ENCODE peak calls at places on chromosomes 12 and 14, in eight cellular contexts. H is Karpas-422, I is mammary epithelial cell, W is neuronal stem cell, M is mesenchymal stem cell, G is H9, X is astrocyte, A is HepG2. E is an unnamed sample.

GRCh38 chr14:98711453-98711852 is 560.5 kb downstream of the BCL11B start:
- DNase-seq in H (no peak), X (no peak), A (no peak), W (no peak), M (no peak), I (no peak), G (no peak), E (no peak)

GRCh38 chr12:21656931-21657335 is 709 bp downstream of the LDHB start:
- DNase-seq in G (peak; percentile 47), H (peak; percentile 81), M (peak; percentile 69), A (no peak), X (peak; percentile 41), I (peak; percentile 40), W (peak; percentile 5), E (peak; percentile 75)

GRCh38 chr12:77388611-77389265 is 323.4 kb upstream of the E2F7 start:
- DNase-seq in G (no peak), I (no peak), W (no peak), M (no peak), H (no peak), X (peak; percentile 44), A (no peak), E (peak; percentile 57)

GRCh38 chr14:32802295-32802694 is 136.4 kb upstream of the NPAS3 start:
- DNase-seq in M (no peak), I (no peak), X (no peak), H (peak; percentile 33), G (no peak), A (no peak), W (no peak), E (no peak)

GRCh38 chr12:108634225-108634795 is 616 bp upstream of the SELPLG start:
- DNase-seq in M (no peak), I (no peak), A (no peak), G (peak; percentile 54), H (peak; percentile 73), W (no peak), X (no peak), E (no peak)

GRCh38 chr12:7479784-7480183 is 23.8 kb downstream of the CD163 start:
- DNase-seq in W (no peak), A (no peak), I (no peak), H (no peak), G (no peak), X (no peak), M (peak; percentile 7), E (peak; percentile 26)

GRCh38 chr14:71116206-71117122 is 209.2 kb downstream of the PCNX1 start:
- DNase-seq in H (peak; percentile 88), M (no peak), G (no peak), W (no peak), X (no peak), I (no peak), A (peak; percentile 85), E (no peak)

GRCh38 chr12:108131657-108132126 is 2.6 kb downstream of the WSCD2 start:
- DNase-seq in H (no peak), G (no peak), A (no peak), W (no peak), I (no peak), X (no peak), M (no peak), E (no peak)

GRCh38 chr12:116539361-116539771 is 19.8 kb upstream of the MAP1LC3B2 start:
- DNase-seq in W (no peak), G (no peak), X (peak; percentile 20), I (no peak), M (peak; percentile 84), A (no peak), H (no peak), E (peak; percentile 57)

GRCh38 chr12:24889403-24889802 is 59.5 kb downstream of the BCAT1 start:
- DNase-seq in M (no peak), W (no peak), A (no peak), I (no peak), H (no peak), X (no peak), G (no peak), E (no peak)

GRCh38 chr12:65818454-65819382 is 5.6 kb upstream of the HMGA2 start:
- DNase-seq in W (no peak), G (no peak), I (peak; percentile 93), M (no peak), H (no peak), A (no peak), X (peak; percentile 64), E (peak; percentile 66)

GRCh38 chr12:27626239-27626638 is 70.0 kb upstream of the REP15 start:
- DNase-seq in M (no peak), I (no peak), X (peak; percentile 46), G (no peak), A (no peak), W (no peak), H (no peak), E (no peak)

GRCh38 chr12:30047499-30048262 is 263.9 kb upstream of the TMTC1 start:
- DNase-seq in H (no peak), A (no peak), G (no peak), I (peak; percentile 38), X (peak; percentile 67), W (no peak), M (peak; percentile 35), E (peak; percentile 10)

GRCh38 chr12:102423447-102423846 is 56.9 kb downstream of the IGF1 start:
- DNase-seq in X (peak; percentile 40), H (no peak), M (no peak), A (no peak), I (no peak), G (no peak), W (no peak), E (peak; percentile 41)

GRCh38 chr14:33914676-33915516 is 36.0 kb downstream of the EGLN3 start:
- DNase-seq in I (peak; percentile 68), W (no peak), M (peak; percentile 85), G (no peak), X (peak; percentile 85), A (no peak), H (no peak), E (peak; percentile 84)

GRCh38 chr12:120012067-120012621 is 23.1 kb downstream of the BICDL1 start:
- DNase-seq in H (peak; percentile 82), A (no peak), G (peak; percentile 43), M (peak; percentile 23), I (peak; percentile 34), W (peak; percentile 37), X (peak; percentile 12), E (peak; percentile 40)

GRCh38 chr12:107522692-107523477 is 162.7 kb upstream of the PWP1 start:
- DNase-seq in H (no peak), G (peak; percentile 72), A (peak; percentile 20), I (no peak), X (no peak), M (no peak), W (no peak), E (no peak)

GRCh38 chr12:90816353-90817089 is 138.5 kb downstream of the CCER1 start:
- DNase-seq in W (no peak), H (no peak), M (no peak), G (no peak), I (peak; percentile 74), X (peak; percentile 74), A (no peak), E (peak; percentile 68)

GRCh38 chr12:111359231-111359913 is 9.5 kb downstream of the PHETA1 start:
- DNase-seq in H (no peak), I (no peak), G (no peak), A (no peak), X (no peak), M (peak; percentile 5), W (no peak), E (peak; percentile 17)

GRCh38 chr12:44428825-44429224 is 447.3 kb downstream of the NELL2 start:
- DNase-seq in X (no peak), A (no peak), G (peak; percentile 77), H (peak; percentile 63), W (no peak), I (no peak), M (no peak), E (no peak)

GRCh38 chr12:117038023-117038680 is 61.1 kb downstream of the TESC start:
- DNase-seq in M (no peak), A (no peak), I (no peak), G (no peak), X (no peak), H (no peak), W (no peak), E (no peak)

GRCh38 chr14:95523818-95524448 is 7.5 kb upstream of the SYNE3 start:
- DNase-seq in A (peak; percentile 79), H (peak; percentile 68), G (no peak), X (no peak), I (no peak), W (no peak), M (peak; percentile 88), E (peak; percentile 51)

GRCh38 chr12:46891306-46891705 is 65.5 kb upstream of the SLC38A4 start:
- DNase-seq in M (peak; percentile 23), W (no peak), I (no peak), H (no peak), X (peak; percentile 34), A (no peak), G (no peak), E (peak; percentile 75)

GRCh38 chr12:132834181-132834711 is 5.6 kb upstream of the GOLGA3 start:
- DNase-seq in M (no peak), I (no peak), H (no peak), G (no peak), W (no peak), A (no peak), X (no peak), E (no peak)

GRCh38 chr12:124379938-124380754 is 85.3 kb downstream of the RFLNA start:
- DNase-seq in I (peak; percentile 52), X (peak; percentile 90), M (peak; percentile 89), H (no peak), W (no peak), A (no peak), G (no peak), E (peak; percentile 97)

GRCh38 chr14:74965770-74966153 is 10.4 kb upstream of the PGF start:
- DNase-seq in M (no peak), W (no peak), A (no peak), G (no peak), X (peak; percentile 42), I (peak; percentile 70), H (no peak), E (peak; percentile 74)
- H3K9ac ChIP-seq in M (no peak overlapping the region), W (no peak overlapping the region), A (no peak overlapping the region), G (no peak overlapping the region), X (no peak overlapping the region), I (no peak overlapping the region), H (no peak overlapping the region), E (no peak overlapping the region)

GRCh38 chr14:81534510-81535074 is 939 bp upstream of the SEL1L start:
- DNase-seq in G (no peak), H (no peak), A (peak; percentile 32), X (no peak), I (no peak), M (no peak), W (no peak), E (no peak)
- H3K4me1 ChIP-seq in G (no peaks in the 10 kb centered on the region), H (peaks cover 37% of the 10 kb centered on the region), A (peaks cover 67% of the 10 kb centered on the region), X (peaks cover 6% of the 10 kb centered on the region), I (peaks cover 6% of the 10 kb centered on the region), M (peaks cover 1% of the 10 kb centered on the region), W (no peaks in the 10 kb centered on the region), E (peaks cover 18% of the 10 kb centered on the region)

GRCh38 chr14:22047105-22047504 is 373.5 kb upstream of the OR4E1 start:
- DNase-seq in I (peak; percentile 45), A (peak; percentile 70), H (peak; percentile 77), W (peak; percentile 43), X (no peak), G (peak; percentile 46), M (no peak), E (no peak)
- H2AFZ ChIP-seq in I (no peak overlapping the region), A (no peak overlapping the region), H (no peak overlapping the region), W (no peak overlapping the region), X (no peak overlapping the region), G (no peak overlapping the region), M (no peak overlapping the region), E (no peak overlapping the region)

GRCh38 chr14:85535316-85535715 is 5.4 kb downstream of the FLRT2 start:
- DNase-seq in M (peak; percentile 11), A (no peak), G (no peak), W (no peak), X (no peak), H (no peak), I (no peak), E (peak; percentile 17)
- H3K9ac ChIP-seq in M (peak overlapping the region; percentile 98), A (no peak overlapping the region), G (no peak overlapping the region), W (no peak overlapping the region), X (no peak overlapping the region), H (no peak overlapping the region), I (peak overlapping the region; percentile 25), E (peak overlapping the region; percentile 92)

GRCh38 chr12:20376984-20377383 is 8.6 kb downstream of the PDE3A start:
- DNase-seq in I (no peak), H (peak; percentile 42), M (peak; percentile 40), G (no peak), A (no peak), X (peak; percentile 13), W (no peak), E (peak; percentile 42)
- H3K4me1 ChIP-seq in I (no peaks in the 10 kb centered on the region), H (no peaks in the 10 kb centered on the region), M (no peaks in the 10 kb centered on the region), G (no peaks in the 10 kb centered on the region), A (no peaks in the 10 kb centered on the region), X (no peaks in the 10 kb centered on the region), W (no peaks in the 10 kb centered on the region), E (no peaks in the 10 kb centered on the region)